ENCODE peak calls at places on chromosomes 1 and 21, in five cellular contexts. B, E, Q, I and W are unnamed samples. For H3K4me1, the result is how much of the 10 kb centered on the place peaks cover.

GRCh38 chr1:74995848-74996247 is 138.3 kb upstream of the LHX8 start:
- DNase-seq in B (no peak), E (no peak), Q (no peak), I (no peak), W (no peak)

GRCh38 chr1:184792450-184792969 is 37.9 kb upstream of the EDEM3 start:
- DNase-seq in B (no peak), E (no peak), Q (peak), I (peak), W (peak)

GRCh38 chr1:208910161-208910560 is 666.0 kb upstream of the PLXNA2 start:
- DNase-seq in B (no peak), E (no peak), Q (no peak), I (no peak), W (no peak)

GRCh38 chr1:65423884-65424655 is 3.6 kb downstream of the LEPR start:
- DNase-seq in B (no peak), E (no peak), Q (no peak), I (no peak), W (no peak)

GRCh38 chr1:22687191-22687590 is 23.4 kb upstream of the EPHB2 start:
- DNase-seq in B (no peak), E (no peak), Q (no peak), I (no peak), W (no peak)

GRCh38 chr1:57034713-57035112 is 68.9 kb upstream of the C8B start:
- DNase-seq in B (no peak), E (no peak), Q (no peak), I (no peak), W (no peak)

GRCh38 chr1:157144509-157144908 is 6.3 kb upstream of the ETV3 start:
- DNase-seq in B (no peak), E (no peak), Q (no peak), I (no peak), W (no peak)

GRCh38 chr21:25646541-25646940 is 7.5 kb downstream of the JAM2 start:
- DNase-seq in B (no peak), E (no peak), Q (no peak), I (no peak), W (no peak)

GRCh38 chr1:119632103-119632490 is 16.0 kb downstream of the ZNF697 start:
- DNase-seq in B (no peak), E (no peak), Q (no peak), I (no peak), W (no peak)
- H3K4me3 ChIP-seq in B (no peak), E (no peak), Q (no peak), I (no peak), W (no peak)

GRCh38 chr1:110639724-110640386 is 33.7 kb upstream of the KCNA2 start:
- DNase-seq in B (no peak), E (no peak), Q (no peak), I (no peak), W (no peak)

GRCh38 chr1:110636149-110636935 is 30.2 kb upstream of the KCNA2 start:
- DNase-seq in B (no peak), E (no peak), Q (no peak), I (no peak), W (no peak)

GRCh38 chr1:110638062-110638461 is 31.9 kb upstream of the KCNA2 start:
- DNase-seq in B (no peak), E (no peak), Q (no peak), I (no peak), W (no peak)

GRCh38 chr1:110637475-110637874 is 31.3 kb upstream of the KCNA2 start:
- DNase-seq in B (no peak), E (no peak), Q (no peak), I (no peak), W (no peak)

GRCh38 chr1:110638556-110638955 is 32.4 kb upstream of the KCNA2 start:
- DNase-seq in B (no peak), E (no peak), Q (no peak), I (no peak), W (no peak)
- H3K4me1 ChIP-seq in B (half or more), E (under half), Q (under half), I (under half), W (under half)

GRCh38 chr21:31558839-31559367 is 100.6 kb upstream of the SOD1 start:
- DNase-seq in B (peak), E (peak), Q (peak), I (peak), W (peak)

GRCh38 chr21:31557956-31558838 is 101.3 kb upstream of the SOD1 start:
- DNase-seq in B (no peak), E (peak), Q (peak), I (no peak), W (peak)

GRCh38 chr21:31557421-31557955 is 102.0 kb upstream of the SOD1 start:
- DNase-seq in B (no peak), E (peak), Q (no peak), I (no peak), W (peak)

GRCh38 chr21:31560479-31560878 is 99.0 kb upstream of the SOD1 start:
- DNase-seq in B (no peak), E (no peak), Q (no peak), I (no peak), W (no peak)

DNA sequence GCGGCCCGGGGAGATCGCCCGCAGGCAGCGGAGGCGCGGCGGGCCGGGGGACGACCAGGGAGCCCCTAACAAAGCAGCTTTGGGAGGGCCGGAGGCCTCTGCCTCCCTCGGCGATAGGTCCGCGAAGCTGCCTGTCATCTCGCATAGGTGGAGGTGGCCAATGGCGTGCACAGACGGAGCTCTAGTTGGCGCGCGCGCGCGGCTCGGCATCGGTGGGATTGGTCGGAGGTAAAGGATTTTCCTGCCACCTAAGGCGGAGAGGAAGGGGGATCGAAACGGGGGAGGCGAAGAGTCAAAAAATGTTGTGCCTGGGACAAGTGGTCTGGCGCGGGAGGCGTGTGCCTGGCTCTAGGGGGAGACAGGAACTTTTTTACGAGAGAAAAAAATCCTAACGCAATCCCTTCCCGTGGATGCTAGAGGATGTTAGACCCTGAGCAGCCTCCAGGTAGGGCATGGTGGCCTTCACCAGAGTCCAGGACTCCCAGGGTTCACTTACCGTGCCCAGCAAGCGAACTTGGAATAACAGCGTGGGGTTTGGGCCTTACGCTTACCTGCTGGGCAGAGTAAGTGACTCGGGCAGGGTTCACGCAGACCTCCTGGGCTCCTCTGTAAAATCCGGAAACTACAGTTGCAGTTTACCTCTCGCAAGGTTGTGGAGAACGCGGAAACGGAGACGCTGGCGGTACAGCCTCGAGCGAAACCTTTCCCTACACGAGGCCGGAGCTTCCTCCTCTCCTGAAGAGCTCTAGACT is 99.9 kb upstream of the SOD1 start:
- DNase-seq in B (peak), E (peak), Q (peak), I (peak), W (peak)
- H3K27ac ChIP-seq in B (no peak), E (peak), Q (no peak), I (no peak), W (no peak)

GRCh38 chr1:201486158-201486557 is 17.2 kb upstream of the PHLDA3 start:
- DNase-seq in B (no peak), E (no peak), Q (no peak), I (no peak), W (no peak)
- H3K4me3 ChIP-seq in B (no peak), E (no peak), Q (no peak), I (no peak), W (no peak)

DNA sequence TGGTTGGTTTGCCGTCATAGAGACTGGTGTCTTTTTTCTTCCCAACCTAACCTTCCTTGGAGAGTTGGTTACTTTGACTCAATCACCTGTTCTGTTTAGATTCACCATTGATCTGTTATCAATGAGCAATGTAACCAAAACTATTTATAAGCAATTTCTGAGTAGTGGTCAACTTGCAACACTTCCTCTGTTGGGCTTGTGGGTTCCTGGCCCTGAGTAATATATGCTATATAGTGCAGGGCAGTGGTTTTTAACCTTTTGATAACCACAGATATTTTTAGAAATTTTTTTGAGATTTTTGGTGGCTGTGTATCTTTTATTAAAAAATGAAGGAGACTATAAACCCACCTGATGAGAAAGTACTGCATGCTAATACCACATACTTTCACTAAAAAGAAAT is 9.4 kb upstream of the XCL1 start:
- DNase-seq in B (no peak), E (no peak), Q (no peak), I (no peak), W (no peak)
- H3K4me1 ChIP-seq in B (under half), E (under half), Q (under half), I (under half), W (under half)

DNA sequence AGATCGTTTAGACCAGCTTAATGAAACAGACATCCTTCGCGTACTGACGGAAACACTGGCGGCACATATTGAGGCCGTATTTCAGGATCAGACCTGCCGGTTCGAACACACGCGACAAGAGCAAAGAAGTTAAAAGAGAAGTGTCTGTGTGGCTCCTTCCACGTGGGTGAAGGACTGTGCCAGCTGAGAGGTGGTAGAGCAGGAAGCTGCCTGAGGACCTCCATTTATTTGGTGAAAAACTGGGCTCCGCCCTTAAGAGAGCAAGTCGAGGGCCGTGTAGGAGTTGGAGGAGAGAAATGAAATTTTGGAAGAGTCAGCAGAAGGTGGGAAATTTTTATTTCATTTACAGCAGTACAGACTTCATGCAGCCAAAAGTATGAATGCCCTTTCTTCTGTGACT is 38.8 kb upstream of the ADORA3 start:
- DNase-seq in B (no peak), E (no peak), Q (no peak), I (no peak), W (no peak)
- H3K27ac ChIP-seq in B (no peak), E (no peak), Q (no peak), I (no peak), W (no peak)

DNA sequence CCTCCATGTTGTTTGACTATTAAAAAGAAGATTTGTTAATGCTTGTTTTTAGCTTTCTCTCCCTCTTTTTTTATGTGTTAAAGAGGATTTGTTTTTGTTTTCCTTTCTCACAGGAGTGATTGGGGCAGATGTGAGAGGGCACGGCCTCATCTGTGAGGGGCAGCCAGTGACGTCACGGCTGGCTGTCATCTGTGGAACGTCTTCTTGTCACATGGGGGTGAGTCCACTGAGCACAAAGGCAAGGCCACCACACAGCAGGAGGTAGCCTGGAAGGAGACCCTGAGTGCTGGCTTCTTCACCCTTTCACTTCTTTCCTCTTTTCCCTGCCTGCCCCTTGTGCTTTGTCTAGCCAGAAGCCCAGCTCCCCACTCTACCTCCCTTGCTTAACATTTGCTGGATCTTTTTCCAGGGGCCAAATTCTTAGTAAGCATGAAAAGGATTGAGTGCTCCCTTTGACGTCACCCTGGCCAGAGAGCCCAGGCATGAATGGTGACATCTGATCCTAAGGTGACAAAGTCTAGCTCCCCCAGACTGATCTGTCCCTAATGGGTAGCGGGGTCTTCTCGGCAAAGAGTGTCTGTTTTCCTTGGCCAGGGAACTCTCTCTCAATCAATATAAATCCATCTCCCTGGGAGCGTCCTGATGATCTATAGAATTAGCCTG is 257.2 kb downstream of the FGGY start:
- DNase-seq in B (no peak), E (no peak), Q (no peak), I (no peak), W (no peak)
- H3K4me3 ChIP-seq in B (no peak), E (no peak), Q (no peak), I (no peak), W (no peak)

DNA sequence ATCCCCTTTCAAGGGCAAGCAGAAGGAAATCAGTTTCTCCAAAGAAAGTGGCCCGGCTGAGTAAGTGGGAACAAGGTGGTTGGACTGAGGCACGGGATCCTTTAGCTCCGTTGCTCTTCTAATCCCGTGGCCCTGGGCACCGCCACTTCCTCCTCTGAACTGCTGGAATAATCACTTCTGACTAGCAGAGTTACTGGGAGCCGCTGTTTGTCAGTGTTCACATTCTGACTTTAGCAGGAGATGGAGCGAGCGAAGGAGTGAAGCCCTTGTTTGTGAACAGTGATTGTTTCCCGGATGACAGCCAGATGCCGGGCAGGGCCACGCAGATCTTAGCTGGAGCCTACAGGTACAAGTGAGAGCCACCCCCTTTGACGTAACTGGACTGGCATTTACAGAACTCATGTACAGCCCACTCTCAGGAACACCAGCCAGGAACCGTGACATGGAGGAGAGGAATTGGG is 1.3 kb upstream of the ZNF496 start:
- DNase-seq in B (no peak), E (no peak), Q (peak), I (peak), W (peak)
- H3K4me1 ChIP-seq in B (under half), E (under half), Q (under half), I (under half), W (under half)

DNA sequence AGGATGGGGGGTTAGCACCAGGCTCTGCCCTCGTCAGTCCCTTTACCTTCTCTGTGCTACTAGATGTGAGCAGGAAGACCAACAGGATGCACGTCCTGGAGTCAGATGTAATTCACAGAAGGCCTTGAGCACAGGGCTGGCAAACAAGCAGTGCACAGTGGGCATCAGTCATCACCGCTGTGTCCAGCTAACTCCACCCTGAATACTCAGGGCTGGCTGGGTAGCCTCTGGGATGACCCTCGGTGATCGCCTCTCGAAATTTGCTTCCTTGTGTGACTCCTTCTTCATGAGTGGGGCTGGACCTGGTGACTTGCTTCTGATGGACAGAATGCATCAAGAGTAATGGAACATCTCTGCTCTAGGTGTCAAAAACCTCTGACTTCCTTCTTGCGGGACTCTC is 92.2 kb upstream of the TMPRSS2 start:
- DNase-seq in B (no peak), E (no peak), Q (no peak), I (no peak), W (no peak)
- H3K27ac ChIP-seq in B (no peak), E (no peak), Q (no peak), I (no peak), W (no peak)